ENCODE peak calls at places on chromosomes 1 and 21, in six cellular contexts. One of them, this sample, is unnamed.

GRCh38 chr1:111139234-111139955 is 498 bp downstream of the DRAM2 start:
- DNase-seq in RWPE1: peak
- DNase-seq in activated CD8-positive, alpha-beta T cell treated with anti-CD3 and anti-CD28 coated beads for 36 hours: peak
- DNase-seq in PC-9: peak
- DNase-seq in NCI-H510A treated with DMSO at 0.1 percent for 48 hours: peak
- DNase-seq in HTR-8/SVneo: peak
- DNase-seq in this sample: peak

GRCh38 chr1:29416267-29416666 is 179.9 kb downstream of the PTPRU start:
- DNase-seq in RWPE1: no peak
- DNase-seq in activated CD8-positive, alpha-beta T cell treated with anti-CD3 and anti-CD28 coated beads for 36 hours: no peak
- DNase-seq in PC-9: no peak
- DNase-seq in NCI-H510A treated with DMSO at 0.1 percent for 48 hours: no peak
- DNase-seq in HTR-8/SVneo: no peak
- DNase-seq in this sample: no peak

GRCh38 chr1:219189021-219189824 is 15.5 kb downstream of the LYPLAL1 start:
- DNase-seq in RWPE1: no peak
- DNase-seq in activated CD8-positive, alpha-beta T cell treated with anti-CD3 and anti-CD28 coated beads for 36 hours: peak
- DNase-seq in PC-9: no peak
- DNase-seq in NCI-H510A treated with DMSO at 0.1 percent for 48 hours: no peak
- DNase-seq in HTR-8/SVneo: no peak
- DNase-seq in this sample: peak

GRCh38 chr1:185795181-185795580 is 61.0 kb downstream of the HMCN1 start:
- DNase-seq in RWPE1: no peak
- DNase-seq in activated CD8-positive, alpha-beta T cell treated with anti-CD3 and anti-CD28 coated beads for 36 hours: no peak
- DNase-seq in PC-9: no peak
- DNase-seq in NCI-H510A treated with DMSO at 0.1 percent for 48 hours: no peak
- DNase-seq in HTR-8/SVneo: no peak
- DNase-seq in this sample: no peak

GRCh38 chr21:45970674-45971486 is 10.7 kb upstream of the COL6A1 start:
- DNase-seq in RWPE1: peak
- DNase-seq in activated CD8-positive, alpha-beta T cell treated with anti-CD3 and anti-CD28 coated beads for 36 hours: peak
- DNase-seq in PC-9: no peak
- DNase-seq in NCI-H510A treated with DMSO at 0.1 percent for 48 hours: no peak
- DNase-seq in HTR-8/SVneo: peak
- DNase-seq in this sample: peak

GRCh38 chr21:37829447-37829846 is 86.8 kb downstream of the KCNJ6 start:
- DNase-seq in RWPE1: peak
- DNase-seq in activated CD8-positive, alpha-beta T cell treated with anti-CD3 and anti-CD28 coated beads for 36 hours: no peak
- DNase-seq in PC-9: no peak
- DNase-seq in NCI-H510A treated with DMSO at 0.1 percent for 48 hours: peak
- DNase-seq in HTR-8/SVneo: peak
- DNase-seq in this sample: peak

GRCh38 chr1:204435246-204435885 is 23.7 kb upstream of the PPP1R15B start:
- DNase-seq in RWPE1: no peak
- DNase-seq in activated CD8-positive, alpha-beta T cell treated with anti-CD3 and anti-CD28 coated beads for 36 hours: no peak
- DNase-seq in PC-9: peak
- DNase-seq in NCI-H510A treated with DMSO at 0.1 percent for 48 hours: no peak
- DNase-seq in HTR-8/SVneo: no peak
- DNase-seq in this sample: no peak

GRCh38 chr1:47774986-47775834 is 222.0 kb downstream of the TRABD2B start:
- DNase-seq in RWPE1: no peak
- DNase-seq in activated CD8-positive, alpha-beta T cell treated with anti-CD3 and anti-CD28 coated beads for 36 hours: no peak
- DNase-seq in PC-9: no peak
- DNase-seq in NCI-H510A treated with DMSO at 0.1 percent for 48 hours: no peak
- DNase-seq in HTR-8/SVneo: no peak
- DNase-seq in this sample: no peak

GRCh38 chr1:54384921-54385726 is 21.1 kb downstream of the SSBP3 start:
- DNase-seq in RWPE1: no peak
- DNase-seq in activated CD8-positive, alpha-beta T cell treated with anti-CD3 and anti-CD28 coated beads for 36 hours: no peak
- DNase-seq in PC-9: no peak
- DNase-seq in NCI-H510A treated with DMSO at 0.1 percent for 48 hours: no peak
- DNase-seq in HTR-8/SVneo: no peak
- DNase-seq in this sample: peak

GRCh38 chr1:148318123-148318899 is 164.8 kb downstream of the PPIAL4G start:
- DNase-seq in RWPE1: no peak
- DNase-seq in activated CD8-positive, alpha-beta T cell treated with anti-CD3 and anti-CD28 coated beads for 36 hours: peak
- DNase-seq in PC-9: no peak
- DNase-seq in NCI-H510A treated with DMSO at 0.1 percent for 48 hours: no peak
- DNase-seq in HTR-8/SVneo: no peak
- DNase-seq in this sample: no peak